ENCODE peak calls at places on chromosomes 12 and 14, in eight cellular contexts. L is T-helper 1 cell; I is cardiac muscle cell; V is GM04503; N is bronchial epithelial cell; P is activated T-helper 1 cell treated with anti-CD3 and anti-CD28 coated beads, Interleukin-2, amount 50 U/mL, for 16 hours; O is stimulated activated CD4-positive, alpha-beta T cell treated with anti-CD3 and anti-CD28 coated beads, Interleukin-4, amount 100 ng/mL, for 4 hours; Q is NCI-H1092. T is an unnamed sample.

GRCh38 chr14:61372842-61373555 is 51.6 kb downstream of the PRKCH start:
- DNase-seq in L (no peak), O (no peak), Q (no peak), N (no peak), V (no peak), I (no peak), P (no peak), T (no peak)

GRCh38 chr12:67193705-67194104 is 75.5 kb upstream of the CAND1 start:
- DNase-seq in N (peak; percentile 46), V (no peak), I (peak; percentile 77), O (peak; percentile 2), P (no peak), L (peak; percentile 8), Q (no peak), T (peak; percentile 2)

GRCh38 chr12:57237952-57238853 is 8.7 kb downstream of the SHMT2 start:
- DNase-seq in O (no peak), V (no peak), L (peak; percentile 62), Q (no peak), P (no peak), N (no peak), I (no peak), T (no peak)

GRCh38 chr12:120060196-120060595 is 56.4 kb downstream of the RAB35 start:
- DNase-seq in L (no peak), P (no peak), Q (no peak), O (no peak), V (no peak), I (no peak), N (peak; percentile 60), T (no peak)

GRCh38 chr12:111598637-111599458 is at the start of gene ATXN2:
- DNase-seq in I (peak; percentile 82), N (no peak), O (peak; percentile 69), Q (no peak), V (no peak), P (peak; percentile 37), L (peak; percentile 61), T (peak; percentile 50)

GRCh38 chr12:102756564-102756963 is 160.5 kb downstream of the PAH start:
- DNase-seq in V (no peak), N (no peak), L (no peak), O (no peak), I (no peak), P (no peak), Q (no peak), T (no peak)

GRCh38 chr14:71228711-71229110 is 321.5 kb downstream of the PCNX1 start:
- DNase-seq in Q (no peak), I (no peak), O (no peak), L (no peak), N (no peak), P (no peak), V (no peak), T (no peak)

GRCh38 chr14:68791078-68791983 is 1.5 kb downstream of the ZFP36L1 start:
- DNase-seq in O (no peak), I (no peak), L (peak; percentile 28), P (no peak), Q (no peak), V (no peak), N (peak; percentile 17), T (no peak)

GRCh38 chr12:108667349-108667748 is 33.7 kb upstream of the SELPLG start:
- DNase-seq in P (no peak), O (no peak), N (no peak), Q (no peak), V (no peak), L (no peak), I (no peak), T (peak; percentile 31)

GRCh38 chr12:38666425-38666824 is 239.0 kb downstream of the CPNE8 start:
- DNase-seq in L (no peak), N (no peak), I (no peak), Q (no peak), V (no peak), P (no peak), O (no peak), T (no peak)

GRCh38 chr12:64560395-64561301 is 49.6 kb upstream of the RASSF3 start:
- DNase-seq in O (no peak), N (peak; percentile 89), P (no peak), I (no peak), V (peak; percentile 63), L (no peak), Q (no peak), T (peak; percentile 2)

GRCh38 chr12:2639020-2639298 is 155.8 kb upstream of the FKBP4 start:
- DNase-seq in I (no peak), P (no peak), N (no peak), Q (no peak), O (no peak), V (no peak), L (no peak), T (no peak)

GRCh38 chr14:105939810-105940508 is 413.6 kb downstream of the TMEM121 start:
- DNase-seq in L (peak; percentile 23), O (no peak), V (no peak), N (no peak), P (no peak), I (no peak), Q (no peak), T (no peak)

GRCh38 chr12:61538951-61539350 is 721.3 kb upstream of the USP15 start:
- DNase-seq in L (no peak), I (no peak), N (peak; percentile 41), O (no peak), P (no peak), V (no peak), Q (no peak), T (no peak)

GRCh38 chr12:72673853-72674252 is 401.7 kb downstream of the TRHDE start:
- DNase-seq in V (no peak), I (no peak), N (no peak), Q (no peak), P (no peak), O (no peak), L (no peak), T (no peak)

GRCh38 chr14:75188520-75189267 is 12.3 kb upstream of the TMED10 start:
- DNase-seq in P (no peak), O (no peak), V (no peak), I (no peak), N (no peak), L (no peak), Q (no peak), T (peak; percentile 98)

GRCh38 chr12:2294651-2295475 is 242.1 kb downstream of the CACNA1C start:
- DNase-seq in P (no peak), O (no peak), N (no peak), I (no peak), V (peak; percentile 72), Q (no peak), L (no peak), T (peak; percentile 94)

GRCh38 chr12:88884600-88884999 is 304.3 kb upstream of the KITLG start:
- DNase-seq in P (no peak), L (no peak), V (no peak), I (no peak), Q (no peak), N (no peak), O (no peak), T (no peak)

GRCh38 chr12:116346751-116347150 is 69.3 kb upstream of the MED13L start:
- DNase-seq in V (peak; percentile 76), I (no peak), Q (no peak), L (no peak), P (no peak), O (no peak), N (peak; percentile 73), T (no peak)

GRCh38 chr14:106619618-106620017 is 1093.2 kb downstream of the TMEM121 start:
- DNase-seq in P (no peak), N (no peak), L (no peak), I (no peak), O (no peak), V (no peak), Q (no peak), T (peak; percentile 41)

GRCh38 chr12:120180975-120181374 is 13.5 kb downstream of the GCN1 start:
- DNase-seq in O (no peak), Q (no peak), P (no peak), V (no peak), L (no peak), N (no peak), I (no peak), T (no peak)

GRCh38 chr14:89921896-89922548 is 32.5 kb downstream of the EFCAB11 start:
- DNase-seq in N (peak; percentile 85), P (no peak), V (peak; percentile 80), O (no peak), Q (no peak), L (no peak), I (no peak), T (no peak)

GRCh38 chr12:38386238-38386985 is 69.8 kb downstream of the ALG10B start:
- DNase-seq in O (no peak), Q (no peak), L (no peak), N (peak; percentile 85), V (no peak), I (no peak), P (no peak), T (no peak)

GRCh38 chr12:120215766-120216735 is 15.1 kb upstream of the RPLP0 start:
- DNase-seq in L (no peak), O (no peak), I (no peak), N (no peak), V (no peak), Q (no peak), P (no peak), T (no peak)

GRCh38 chr12:30753233-30753632 is 1.5 kb downstream of the CAPRIN2 start:
- DNase-seq in N (peak; percentile 29), P (no peak), Q (no peak), I (peak; percentile 50), O (no peak), V (no peak), L (peak; percentile 11), T (peak; percentile 5)

GRCh38 chr14:93096923-93097322 is 18.8 kb downstream of the ITPK1 start:
- DNase-seq in Q (no peak), L (no peak), N (no peak), V (no peak), P (no peak), O (no peak), I (no peak), T (no peak)

GRCh38 chr12:116880817-116881324 is 370 bp downstream of the HRK start:
- DNase-seq in V (no peak), Q (peak; percentile 15), P (no peak), O (peak; percentile 27), L (peak; percentile 25), I (peak; percentile 84), N (no peak), T (no peak)

GRCh38 chr12:19138551-19139344 is 9.2 kb downstream of the PLEKHA5 start:
- DNase-seq in N (peak; percentile 37), O (no peak), V (no peak), L (no peak), Q (no peak), P (no peak), I (no peak), T (no peak)

GRCh38 chr14:64800000-64800399 is 79.7 kb downstream of the SPTB start:
- DNase-seq in Q (no peak), L (no peak), P (no peak), V (no peak), N (peak; percentile 46), I (peak; percentile 41), O (no peak), T (peak; percentile 4)

GRCh38 chr14:37778135-37778943 is 182.9 kb downstream of the TTC6 start:
- DNase-seq in O (no peak), V (no peak), Q (no peak), N (no peak), L (no peak), I (no peak), P (no peak), T (no peak)

GRCh38 chr12:89470741-89471504 is 53.7 kb downstream of the GALNT4 start:
- DNase-seq in V (no peak), N (peak; percentile 70), I (peak; percentile 65), Q (peak; percentile 3), P (no peak), O (no peak), L (peak; percentile 72), T (peak; percentile 63)

GRCh38 chr12:120490833-120491512 is 4.9 kb upstream of the DYNLL1 start:
- DNase-seq in L (no peak), P (no peak), N (no peak), Q (no peak), I (no peak), O (no peak), V (no peak), T (no peak)

GRCh38 chr12:102486153-102486552 is 5.8 kb upstream of the IGF1 start:
- DNase-seq in N (no peak), O (no peak), V (no peak), L (no peak), P (no peak), Q (no peak), I (no peak), T (no peak)

GRCh38 chr14:74794947-74795346 is 31.8 kb downstream of the YLPM1 start:
- DNase-seq in I (no peak), L (no peak), O (no peak), V (no peak), P (no peak), Q (no peak), N (no peak), T (no peak)

T was measured in AML-193.